ENCODE peak calls at places on chromosomes 4 and X, in eight cellular contexts. A, K, E, Q, O, P, J and M are unnamed samples. For H3K4me1, the result is how much of the 10 kb centered on the place peaks cover.

GRCh38 chr4:98687876-98688275 is 29.5 kb upstream of the TSPAN5 start:
- DNase-seq in A (no peak), K (no peak), E (no peak), Q (no peak), O (no peak), P (no peak), J (no peak), M (no peak)

GRCh38 chr4:44674471-44674870 is 3.7 kb upstream of the GUF1 start:
- DNase-seq in A (no peak), K (no peak), E (no peak), Q (peak), O (no peak), P (no peak), J (peak), M (no peak)

GRCh38 chrX:134658421-134658896 is at the start of gene PLAC1:
- DNase-seq in A (no peak), K (no peak), E (peak), Q (no peak), O (no peak), P (no peak), J (no peak), M (no peak)

GRCh38 chrX:31099536-31100090 is 27.8 kb upstream of the FTHL17 start:
- DNase-seq in A (no peak), K (no peak), E (no peak), Q (no peak), O (no peak), P (no peak), J (no peak), M (no peak)

GRCh38 chr4:1136028-1136427 is 22.7 kb upstream of the RNF212 start:
- DNase-seq in A (peak), K (no peak), E (no peak), Q (no peak), O (peak), P (no peak), J (peak), M (no peak)

GRCh38 chr4:1376391-1376840 is 29.4 kb downstream of the UVSSA start:
- DNase-seq in A (peak), K (no peak), E (no peak), Q (no peak), O (no peak), P (no peak), J (no peak), M (no peak)

GRCh38 chr4:4658051-4658450 is 116.2 kb upstream of the STX18 start:
- DNase-seq in A (no peak), K (peak), E (peak), Q (no peak), O (no peak), P (no peak), J (no peak), M (no peak)

GRCh38 chr4:21769404-21770147 is 179.0 kb downstream of the KCNIP4 start:
- DNase-seq in A (no peak), K (peak), E (peak), Q (no peak), O (no peak), P (no peak), J (peak), M (no peak)

GRCh38 chr4:42366959-42367358 is 30.3 kb upstream of the SHISA3 start:
- DNase-seq in A (no peak), K (no peak), E (no peak), Q (no peak), O (no peak), P (no peak), J (no peak), M (no peak)

GRCh38 chrX:12978205-12979010 is 3.5 kb downstream of the TMSB4X start:
- DNase-seq in A (peak), K (peak), E (peak), Q (peak), O (peak), P (no peak), J (peak), M (no peak)

GRCh38 chr4:24881508-24882071 is 31.3 kb downstream of the CCDC149 start:
- DNase-seq in A (no peak), K (no peak), E (no peak), Q (no peak), O (no peak), P (no peak), J (no peak), M (no peak)

GRCh38 chr4:113835005-113835404 is 73.5 kb upstream of the CAMK2D start:
- DNase-seq in A (no peak), K (peak), E (no peak), Q (no peak), O (no peak), P (no peak), J (peak), M (no peak)

GRCh38 chr4:180059216-180059881 is 2183.9 kb upstream of the TENM3 start:
- DNase-seq in A (no peak), K (peak), E (no peak), Q (peak), O (peak), P (no peak), J (peak), M (peak)

GRCh38 chrX:11770320-11770719 is 12.3 kb downstream of the MSL3 start:
- DNase-seq in A (peak), K (peak), E (peak), Q (peak), O (peak), P (no peak), J (peak), M (peak)

GRCh38 chrX:78092296-78092695 is 11.8 kb upstream of the PGK1 start:
- DNase-seq in A (no peak), K (peak), E (peak), Q (peak), O (no peak), P (no peak), J (peak), M (peak)

GRCh38 chr4:20890752-20891151 is 190.5 kb downstream of the PACRGL start:
- DNase-seq in A (no peak), K (no peak), E (no peak), Q (no peak), O (no peak), P (no peak), J (no peak), M (no peak)

GRCh38 chrX:34778961-34779360 is 121.9 kb upstream of the TMEM47 start:
- DNase-seq in A (no peak), K (peak), E (no peak), Q (no peak), O (no peak), P (no peak), J (peak), M (no peak)

GRCh38 chrX:73562458-73562857 is 539 bp upstream of the CHIC1 start:
- DNase-seq in A (no peak), K (no peak), E (peak), Q (no peak), O (no peak), P (no peak), J (peak), M (no peak)

GRCh38 chr4:53193111-53193510 is 172.8 kb downstream of the SCFD2 start:
- DNase-seq in A (no peak), K (peak), E (no peak), Q (no peak), O (no peak), P (no peak), J (no peak), M (no peak)

GRCh38 chr4:102531441-102531840 is 30.3 kb downstream of the NFKB1 start:
- DNase-seq in A (no peak), K (peak), E (no peak), Q (no peak), O (no peak), P (no peak), J (peak), M (no peak)

GRCh38 chr4:128847074-128847724 is 37.7 kb downstream of the JADE1 start:
- DNase-seq in A (no peak), K (no peak), E (no peak), Q (no peak), O (no peak), P (no peak), J (peak), M (no peak)

GRCh38 chr4:161133877-161134276 is 1029.9 kb downstream of the FSTL5 start:
- DNase-seq in A (no peak), K (no peak), E (no peak), Q (no peak), O (no peak), P (no peak), J (no peak), M (no peak)

GRCh38 chr4:71992571-71992970 is 39.2 kb upstream of the NPFFR2 start:
- DNase-seq in A (no peak), K (peak), E (no peak), Q (no peak), O (no peak), P (no peak), J (peak), M (no peak)

GRCh38 chr4:3389186-3389878 is 52.4 kb upstream of the HGFAC start:
- DNase-seq in A (no peak), K (no peak), E (no peak), Q (no peak), O (no peak), P (no peak), J (no peak), M (no peak)

GRCh38 chr4:84578540-84579409 is 4.2 kb upstream of the CDS1 start:
- DNase-seq in A (peak), K (peak), E (peak), Q (peak), O (peak), P (no peak), J (peak), M (peak)

GRCh38 chr4:175560628-175561027 is 251.4 kb downstream of the GPM6A start:
- DNase-seq in A (no peak), K (peak), E (peak), Q (no peak), O (peak), P (no peak), J (no peak), M (no peak)

GRCh38 chr4:147310312-147310711 is 170.6 kb upstream of the EDNRA start:
- DNase-seq in A (no peak), K (no peak), E (no peak), Q (no peak), O (no peak), P (no peak), J (no peak), M (no peak)

GRCh38 chr4:186829740-186830449 is 106.2 kb upstream of the FAT1 start:
- DNase-seq in A (no peak), K (peak), E (peak), Q (peak), O (peak), P (no peak), J (peak), M (no peak)

GRCh38 chr4:72500214-72500613 is 68.8 kb downstream of the ADAMTS3 start:
- DNase-seq in A (no peak), K (peak), E (no peak), Q (no peak), O (no peak), P (no peak), J (no peak), M (no peak)

GRCh38 chr4:7584133-7584532 is 149.4 kb upstream of the PSAPL1 start:
- DNase-seq in A (no peak), K (no peak), E (no peak), Q (no peak), O (no peak), P (no peak), J (no peak), M (no peak)

GRCh38 chr4:70754470-70754869 is 32.7 kb downstream of the RUFY3 start:
- DNase-seq in A (no peak), K (no peak), E (no peak), Q (no peak), O (no peak), P (no peak), J (no peak), M (no peak)

GRCh38 chr4:8542776-8543525 is 37.2 kb upstream of the GPR78 start:
- DNase-seq in A (no peak), K (no peak), E (no peak), Q (no peak), O (no peak), P (no peak), J (no peak), M (no peak)

GRCh38 chr4:156829194-156829593 is 142.4 kb downstream of the PDGFC start:
- DNase-seq in A (no peak), K (peak), E (no peak), Q (no peak), O (no peak), P (no peak), J (peak), M (no peak)

GRCh38 chr4:47374477-47374876 is 89.0 kb downstream of the COMMD8 start:
- DNase-seq in A (no peak), K (peak), E (no peak), Q (no peak), O (no peak), P (no peak), J (no peak), M (no peak)

DNA sequence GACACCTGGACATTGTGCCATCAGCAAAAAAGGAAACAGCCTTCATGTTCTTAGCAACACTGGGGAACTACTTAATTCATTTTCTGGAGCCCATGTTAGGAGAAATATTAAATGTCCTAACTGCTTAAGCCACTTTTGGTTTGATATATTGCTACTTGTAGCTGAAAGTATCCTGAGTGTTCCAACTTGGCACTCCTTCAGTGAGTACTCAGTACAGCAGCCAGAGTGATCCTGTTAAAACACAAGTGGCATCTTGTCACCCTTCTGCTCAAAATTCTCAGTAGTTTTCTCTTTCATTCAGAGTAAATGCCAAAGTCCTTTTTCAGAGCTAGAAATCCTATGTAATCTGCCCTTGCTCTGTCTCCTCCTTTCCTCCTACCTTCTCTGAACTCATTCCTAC is 522.0 kb downstream of the GRID2 start:
- DNase-seq in A (no peak), K (no peak), E (no peak), Q (no peak), O (no peak), P (no peak), J (no peak), M (peak)
- TF ChIP-seq CTCF in A (no peak), K (no peak), E (no peak), Q (no peak), O (no peak), P (no peak), J (no peak), M (no peak)

GRCh38 chr4:82293304-82293703 is 80.5 kb downstream of the HNRNPD start:
- DNase-seq in A (no peak), K (no peak), E (no peak), Q (no peak), O (no peak), P (no peak), J (no peak), M (no peak)
- H3K4me1 ChIP-seq in A (under half), K (under half), E (under half), Q (under half), O (under half), P (under half), J (under half), M (under half)

DNA sequence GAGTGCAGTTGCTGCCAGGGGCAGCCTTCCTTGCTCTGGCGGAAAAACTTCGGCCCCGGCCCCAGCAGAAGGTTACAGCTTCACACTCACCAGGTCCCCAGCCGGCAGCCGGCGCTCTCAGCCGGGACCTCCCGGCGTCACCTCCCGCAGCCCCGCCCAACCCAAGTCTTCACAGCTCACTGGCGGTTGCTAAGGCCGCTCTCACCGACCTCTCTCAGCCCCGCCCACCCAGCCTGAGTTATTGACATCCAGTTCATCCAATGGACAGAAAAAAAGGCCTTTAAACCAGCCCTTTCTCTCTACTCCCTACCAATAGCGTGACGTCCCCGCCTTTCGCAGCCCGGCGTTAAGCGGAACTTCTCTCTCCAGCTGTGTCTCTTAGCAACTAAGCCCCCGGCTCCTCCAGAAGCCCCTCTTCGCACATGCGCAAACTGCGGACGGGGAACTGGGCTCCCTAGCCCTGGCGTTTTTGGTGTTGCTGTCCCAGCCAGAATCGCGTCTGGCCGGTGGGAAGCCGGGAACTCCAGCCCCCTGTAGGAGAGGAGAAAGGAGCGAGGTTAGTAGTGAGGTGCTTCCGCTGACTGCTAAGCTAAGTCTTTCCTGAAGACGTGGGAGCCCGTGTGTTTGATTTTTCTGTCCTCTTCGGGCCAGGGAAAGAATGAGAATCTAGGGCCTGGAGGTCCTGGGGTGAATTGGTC is at the start of gene BBS12:
- DNase-seq in A (peak), K (peak), E (peak), Q (peak), O (peak), P (peak), J (peak), M (peak)
- TF ChIP-seq CTCF in A (no peak), K (peak), E (peak), Q (peak), O (peak), P (no peak), J (peak), M (no peak)

GRCh38 chr4:119205690-119206089 is 6.8 kb upstream of the USP53 start:
- DNase-seq in A (no peak), K (no peak), E (no peak), Q (no peak), O (no peak), P (no peak), J (no peak), M (no peak)

GRCh38 chr4:119209077-119209476 is 3.4 kb upstream of the USP53 start:
- DNase-seq in A (no peak), K (peak), E (peak), Q (peak), O (peak), P (no peak), J (peak), M (no peak)

GRCh38 chr4:119206178-119206577 is 6.3 kb upstream of the USP53 start:
- DNase-seq in A (no peak), K (no peak), E (no peak), Q (no peak), O (no peak), P (no peak), J (peak), M (no peak)

GRCh38 chr4:119207051-119207450 is 5.5 kb upstream of the USP53 start:
- DNase-seq in A (no peak), K (peak), E (no peak), Q (no peak), O (no peak), P (no peak), J (peak), M (no peak)

GRCh38 chr4:119204898-119205297 is 7.6 kb upstream of the USP53 start:
- DNase-seq in A (no peak), K (no peak), E (no peak), Q (no peak), O (no peak), P (no peak), J (no peak), M (no peak)
- H3K4me1 ChIP-seq in A (under half), K (under half), E (under half), Q (under half), O (under half), P (under half), J (under half), M (under half)

DNA sequence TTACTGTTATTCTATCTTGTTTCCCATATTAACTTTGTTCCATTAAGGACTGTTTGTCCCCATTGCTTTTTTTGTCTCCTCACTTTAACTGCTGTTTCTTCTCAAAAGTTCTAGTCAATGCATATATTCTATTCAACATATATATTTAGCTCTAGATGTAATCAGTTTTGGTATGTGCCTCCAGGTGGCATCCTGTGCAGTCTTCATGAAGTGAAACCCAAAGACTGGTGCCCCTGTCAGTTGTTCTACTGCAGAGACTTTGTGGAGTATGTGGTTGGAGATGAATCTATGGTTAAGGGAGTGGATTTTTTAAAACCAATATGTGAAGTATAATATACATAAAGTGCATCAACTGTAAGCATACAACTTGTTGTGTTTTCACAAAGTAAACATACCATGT is 57.0 kb downstream of the VAMP7 start:
- DNase-seq in A (no peak), K (no peak), E (no peak), Q (no peak), O (no peak), P (no peak), J (no peak), M (no peak)
- TF ChIP-seq CTCF in A (no peak), K (no peak), E (no peak), Q (no peak), O (no peak), P (no peak), J (no peak), M (no peak)

GRCh38 chr4:54225671-54226398 is 3.3 kb upstream of the PDGFRA start:
- DNase-seq in A (no peak), K (no peak), E (no peak), Q (no peak), O (peak), P (no peak), J (peak), M (no peak)

GRCh38 chr4:54227261-54228063 is 1.6 kb upstream of the PDGFRA start:
- DNase-seq in A (no peak), K (peak), E (peak), Q (no peak), O (peak), P (no peak), J (peak), M (no peak)

GRCh38 chr4:54228064-54228527 is 997 bp upstream of the PDGFRA start:
- DNase-seq in A (peak), K (peak), E (peak), Q (peak), O (peak), P (peak), J (peak), M (peak)

GRCh38 chr4:54224960-54225670 is 4.0 kb upstream of the PDGFRA start:
- DNase-seq in A (no peak), K (no peak), E (no peak), Q (no peak), O (no peak), P (no peak), J (no peak), M (no peak)

GRCh38 chr4:54226399-54227260 is 2.5 kb upstream of the PDGFRA start:
- DNase-seq in A (peak), K (peak), E (no peak), Q (no peak), O (peak), P (peak), J (peak), M (no peak)
- H3K4me1 ChIP-seq in A (half or more), K (under half), E (under half), Q (under half), O (under half), P (under half), J (under half), M (half or more)

GRCh38 chrX:71909956-71910355 is 689 bp upstream of the NHSL2 start:
- DNase-seq in A (no peak), K (peak), E (peak), Q (no peak), O (peak), P (peak), J (peak), M (no peak)
- TF ChIP-seq CTCF in A (no peak), K (peak), E (peak), Q (peak), O (no peak), P (no peak), J (peak), M (no peak)

GRCh38 chr4:182449186-182449880 is 206.1 kb downstream of the TENM3 start:
- DNase-seq in A (no peak), K (peak), E (peak), Q (no peak), O (no peak), P (no peak), J (no peak), M (no peak)

GRCh38 chr4:182448281-182449151 is 205.3 kb downstream of the TENM3 start:
- DNase-seq in A (peak), K (peak), E (peak), Q (peak), O (peak), P (peak), J (peak), M (peak)

GRCh38 chr4:182453830-182454229 is 210.6 kb downstream of the TENM3 start:
- DNase-seq in A (no peak), K (no peak), E (no peak), Q (no peak), O (no peak), P (no peak), J (no peak), M (no peak)

GRCh38 chr4:182447938-182448280 is 204.7 kb downstream of the TENM3 start:
- DNase-seq in A (no peak), K (peak), E (no peak), Q (no peak), O (peak), P (no peak), J (peak), M (peak)

GRCh38 chr4:182449960-182450359 is 206.8 kb downstream of the TENM3 start:
- DNase-seq in A (no peak), K (peak), E (no peak), Q (no peak), O (no peak), P (no peak), J (no peak), M (no peak)
- H3K4me1 ChIP-seq in A (under half), K (under half), E (under half), Q (under half), O (under half), P (under half), J (under half), M (under half)